ENCODE peak calls at places on chromosome 9, in six cellular contexts. One of them, this sample, is unnamed. For H3K36me3, the result is how much of the 10 kb centered on the place peaks cover.

GRCh38 chr9:90724112-90724511 is 77.5 kb upstream of the SYK start:
- DNase-seq in naive thymus-derived CD4-positive, alpha-beta T cell: no peak
- DNase-seq in PC-9: no peak
- DNase-seq in BE2C: no peak
- DNase-seq in cardiac muscle cell: no peak
- DNase-seq in transverse colon: no peak
- DNase-seq in this sample: no peak

GRCh38 chr9:12862596-12862995 is 87.8 kb downstream of the LURAP1L start:
- DNase-seq in naive thymus-derived CD4-positive, alpha-beta T cell: no peak
- DNase-seq in PC-9: no peak
- DNase-seq in BE2C: no peak
- DNase-seq in cardiac muscle cell: no peak
- DNase-seq in transverse colon: no peak
- DNase-seq in this sample: no peak

GRCh38 chr9:116868212-116868611 is 181.1 kb downstream of the TRIM32 start:
- DNase-seq in naive thymus-derived CD4-positive, alpha-beta T cell: no peak
- DNase-seq in PC-9: no peak
- DNase-seq in BE2C: no peak
- DNase-seq in cardiac muscle cell: no peak
- DNase-seq in transverse colon: no peak
- DNase-seq in this sample: no peak

GRCh38 chr9:120820095-120820494 is 22.6 kb downstream of the PSMD5 start:
- DNase-seq in naive thymus-derived CD4-positive, alpha-beta T cell: no peak
- DNase-seq in PC-9: no peak
- DNase-seq in BE2C: no peak
- DNase-seq in cardiac muscle cell: no peak
- DNase-seq in transverse colon: no peak
- DNase-seq in this sample: no peak

GRCh38 chr9:77649109-77649812 is 1.1 kb upstream of the GNA14 start:
- DNase-seq in naive thymus-derived CD4-positive, alpha-beta T cell: no peak
- DNase-seq in PC-9: no peak
- DNase-seq in BE2C: no peak
- DNase-seq in cardiac muscle cell: no peak
- DNase-seq in transverse colon: no peak
- DNase-seq in this sample: peak

GRCh38 chr9:69186841-69187611 is 12.9 kb downstream of the TJP2 start:
- DNase-seq in naive thymus-derived CD4-positive, alpha-beta T cell: no peak
- DNase-seq in PC-9: peak
- DNase-seq in BE2C: no peak
- DNase-seq in cardiac muscle cell: no peak
- DNase-seq in transverse colon: no peak
- DNase-seq in this sample: no peak

GRCh38 chr9:97987490-97987889 is 4.3 kb downstream of the ANP32B start:
- DNase-seq in naive thymus-derived CD4-positive, alpha-beta T cell: no peak
- DNase-seq in PC-9: no peak
- DNase-seq in BE2C: no peak
- DNase-seq in cardiac muscle cell: no peak
- DNase-seq in transverse colon: no peak
- DNase-seq in this sample: no peak

GRCh38 chr9:134648701-134649525 is 7.3 kb downstream of the COL5A1 start:
- DNase-seq in naive thymus-derived CD4-positive, alpha-beta T cell: no peak
- DNase-seq in PC-9: no peak
- DNase-seq in BE2C: no peak
- DNase-seq in cardiac muscle cell: no peak
- DNase-seq in transverse colon: no peak
- DNase-seq in this sample: no peak

GRCh38 chr9:124045076-124045829 is 33.7 kb downstream of the LHX2 start:
- DNase-seq in naive thymus-derived CD4-positive, alpha-beta T cell: no peak
- DNase-seq in PC-9: no peak
- DNase-seq in BE2C: peak
- DNase-seq in cardiac muscle cell: no peak
- DNase-seq in transverse colon: peak
- DNase-seq in this sample: peak

GRCh38 chr9:122179690-122180074 is 20.0 kb downstream of the MORN5 start:
- DNase-seq in naive thymus-derived CD4-positive, alpha-beta T cell: no peak
- DNase-seq in PC-9: no peak
- DNase-seq in BE2C: no peak
- DNase-seq in cardiac muscle cell: no peak
- DNase-seq in transverse colon: no peak
- DNase-seq in this sample: no peak

GRCh38 chr9:8349369-8349768 is 549.8 kb upstream of the DMAC1 start:
- DNase-seq in naive thymus-derived CD4-positive, alpha-beta T cell: no peak
- DNase-seq in PC-9: no peak
- DNase-seq in BE2C: no peak
- DNase-seq in cardiac muscle cell: peak
- DNase-seq in transverse colon: no peak
- DNase-seq in this sample: no peak

GRCh38 chr9:95055851-95056551 is 261.5 kb downstream of the FANCC start:
- DNase-seq in naive thymus-derived CD4-positive, alpha-beta T cell: no peak
- DNase-seq in PC-9: no peak
- DNase-seq in BE2C: peak
- DNase-seq in cardiac muscle cell: no peak
- DNase-seq in transverse colon: no peak
- DNase-seq in this sample: no peak

GRCh38 chr9:107483666-107484065 is 5.9 kb downstream of the KLF4 start:
- DNase-seq in naive thymus-derived CD4-positive, alpha-beta T cell: no peak
- DNase-seq in PC-9: no peak
- DNase-seq in BE2C: no peak
- DNase-seq in cardiac muscle cell: no peak
- DNase-seq in transverse colon: no peak
- DNase-seq in this sample: no peak

GRCh38 chr9:107487521-107488399 is 1.8 kb downstream of the KLF4 start:
- DNase-seq in naive thymus-derived CD4-positive, alpha-beta T cell: no peak
- DNase-seq in PC-9: peak
- DNase-seq in BE2C: peak
- DNase-seq in cardiac muscle cell: peak
- DNase-seq in transverse colon: peak
- DNase-seq in this sample: peak

GRCh38 chr9:107486674-107487520 is 2.7 kb downstream of the KLF4 start:
- DNase-seq in naive thymus-derived CD4-positive, alpha-beta T cell: no peak
- DNase-seq in PC-9: no peak
- DNase-seq in BE2C: no peak
- DNase-seq in cardiac muscle cell: no peak
- DNase-seq in transverse colon: peak
- DNase-seq in this sample: no peak

GRCh38 chr9:107484117-107484723 is 5.3 kb downstream of the KLF4 start:
- DNase-seq in naive thymus-derived CD4-positive, alpha-beta T cell: no peak
- DNase-seq in PC-9: peak
- DNase-seq in BE2C: peak
- DNase-seq in cardiac muscle cell: peak
- DNase-seq in transverse colon: peak
- DNase-seq in this sample: peak

GRCh38 chr9:107485451-107486043 is 4.0 kb downstream of the KLF4 start:
- DNase-seq in naive thymus-derived CD4-positive, alpha-beta T cell: no peak
- DNase-seq in PC-9: no peak
- DNase-seq in BE2C: no peak
- DNase-seq in cardiac muscle cell: no peak
- DNase-seq in transverse colon: no peak
- DNase-seq in this sample: no peak
- H3K4me3 ChIP-seq in naive thymus-derived CD4-positive, alpha-beta T cell: no peak
- H3K4me3 ChIP-seq in PC-9: peak
- H3K4me3 ChIP-seq in BE2C: no peak
- H3K4me3 ChIP-seq in cardiac muscle cell: no peak
- H3K4me3 ChIP-seq in transverse colon: peak
- H3K4me3 ChIP-seq in this sample: no peak

GRCh38 chr9:130604295-130604694 is 24.9 kb downstream of the FUBP3 start:
- DNase-seq in naive thymus-derived CD4-positive, alpha-beta T cell: no peak
- DNase-seq in PC-9: no peak
- DNase-seq in BE2C: no peak
- DNase-seq in cardiac muscle cell: no peak
- DNase-seq in transverse colon: no peak
- DNase-seq in this sample: no peak
- H3K36me3 ChIP-seq in naive thymus-derived CD4-positive, alpha-beta T cell: under half
- H3K36me3 ChIP-seq in PC-9: under half
- H3K36me3 ChIP-seq in BE2C: under half
- H3K36me3 ChIP-seq in cardiac muscle cell: under half
- H3K36me3 ChIP-seq in transverse colon: under half
- H3K36me3 ChIP-seq in this sample: under half

GRCh38 chr9:137221095-137221374 is 1.0 kb downstream of the RNF208 start:
- DNase-seq in naive thymus-derived CD4-positive, alpha-beta T cell: no peak
- DNase-seq in PC-9: no peak
- DNase-seq in BE2C: no peak
- DNase-seq in cardiac muscle cell: no peak
- DNase-seq in transverse colon: no peak
- DNase-seq in this sample: no peak
- H3K4me3 ChIP-seq in naive thymus-derived CD4-positive, alpha-beta T cell: no peak
- H3K4me3 ChIP-seq in PC-9: no peak
- H3K4me3 ChIP-seq in BE2C: no peak
- H3K4me3 ChIP-seq in cardiac muscle cell: no peak
- H3K4me3 ChIP-seq in transverse colon: no peak
- H3K4me3 ChIP-seq in this sample: no peak

DNA sequence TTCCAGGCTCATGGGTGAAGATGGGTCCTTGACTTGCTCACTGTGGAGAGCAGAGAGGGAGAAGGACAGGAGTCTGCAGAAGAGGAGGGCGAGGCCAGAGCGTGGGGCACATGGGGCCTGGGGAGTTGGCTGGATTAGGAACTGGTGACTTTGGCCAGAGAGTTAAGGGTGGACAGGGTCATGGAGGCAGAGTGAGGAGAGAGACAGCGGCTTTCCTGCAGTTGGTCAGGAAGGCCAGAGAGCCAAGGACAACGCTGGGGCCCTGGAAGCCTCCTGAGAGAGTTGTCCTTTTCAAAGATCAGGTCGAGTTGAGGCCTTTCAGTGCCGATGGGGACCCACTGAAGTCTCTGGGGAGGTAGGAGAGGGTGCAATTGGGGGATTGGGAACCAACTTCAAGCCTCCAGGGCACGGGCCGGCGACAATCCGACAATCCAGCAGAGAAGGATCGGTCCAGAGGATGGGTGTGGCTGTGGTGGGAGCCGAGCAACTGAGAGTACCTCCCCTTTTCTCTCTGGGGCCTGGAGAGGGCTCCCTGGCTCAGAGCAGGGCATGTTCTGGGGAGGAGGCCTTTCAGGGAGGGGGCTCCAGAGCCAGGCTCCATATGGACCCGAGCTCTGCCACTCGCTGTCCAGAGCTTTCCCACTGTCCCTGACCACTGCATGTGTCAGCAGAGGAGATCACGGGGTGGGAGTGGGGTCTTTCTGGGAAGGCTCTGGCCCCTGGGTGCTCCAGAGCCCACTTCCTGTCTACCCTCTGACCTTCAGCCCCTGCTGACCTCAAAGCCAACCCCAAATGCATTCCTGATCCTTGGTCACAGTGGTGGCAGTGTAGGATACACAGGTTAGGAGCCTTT is 7.5 kb upstream of the PHYHD1 start:
- DNase-seq in naive thymus-derived CD4-positive, alpha-beta T cell: no peak
- DNase-seq in PC-9: no peak
- DNase-seq in BE2C: no peak
- DNase-seq in cardiac muscle cell: no peak
- DNase-seq in transverse colon: no peak
- DNase-seq in this sample: peak
- H3K36me3 ChIP-seq in naive thymus-derived CD4-positive, alpha-beta T cell: under half
- H3K36me3 ChIP-seq in PC-9: under half
- H3K36me3 ChIP-seq in BE2C: under half
- H3K36me3 ChIP-seq in cardiac muscle cell: under half
- H3K36me3 ChIP-seq in transverse colon: under half
- H3K36me3 ChIP-seq in this sample: under half

DNA sequence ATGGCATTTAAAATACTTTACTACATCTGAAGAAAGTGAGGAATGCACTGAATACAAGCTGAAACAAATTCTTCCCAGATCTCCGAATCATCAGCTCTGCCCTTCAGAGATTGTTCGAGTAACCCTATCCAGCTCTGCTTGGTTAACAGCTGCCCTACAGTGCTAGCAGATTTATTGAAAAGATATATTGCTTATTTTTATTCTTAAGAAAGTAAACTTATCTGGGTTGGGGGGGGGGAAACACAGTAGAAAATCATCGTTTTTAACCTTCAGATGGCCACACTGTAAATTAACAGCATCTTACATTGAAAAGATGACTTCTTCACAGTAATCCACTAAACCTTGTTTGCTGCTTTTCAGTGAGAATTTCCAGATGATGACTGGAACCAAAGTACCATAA is 210.8 kb downstream of the NFIB start:
- DNase-seq in naive thymus-derived CD4-positive, alpha-beta T cell: no peak
- DNase-seq in PC-9: no peak
- DNase-seq in BE2C: no peak
- DNase-seq in cardiac muscle cell: no peak
- DNase-seq in transverse colon: no peak
- DNase-seq in this sample: no peak
- H3K4me3 ChIP-seq in naive thymus-derived CD4-positive, alpha-beta T cell: no peak
- H3K4me3 ChIP-seq in PC-9: no peak
- H3K4me3 ChIP-seq in BE2C: no peak
- H3K4me3 ChIP-seq in cardiac muscle cell: no peak
- H3K4me3 ChIP-seq in transverse colon: no peak
- H3K4me3 ChIP-seq in this sample: no peak

DNA sequence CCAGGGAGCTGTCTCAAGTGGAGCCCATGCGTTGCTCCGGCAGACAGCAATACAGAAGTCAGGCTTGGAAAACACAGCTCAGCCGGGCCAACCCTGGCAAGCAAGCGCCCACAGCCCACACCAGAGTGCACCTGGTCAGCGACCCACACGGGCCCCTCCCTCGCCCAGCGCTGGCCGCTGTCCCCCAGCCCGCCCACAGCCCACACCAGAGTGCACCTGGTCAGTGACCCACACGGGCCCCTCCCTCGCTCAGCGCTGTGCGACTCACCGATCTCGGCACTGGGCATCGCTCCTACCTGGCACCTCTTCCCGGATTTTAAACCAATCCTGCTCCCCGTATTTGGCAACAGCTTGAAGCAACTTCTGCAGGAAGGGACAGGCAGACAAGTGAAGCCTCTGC is 12.8 kb downstream of the SNAPC4 start:
- DNase-seq in naive thymus-derived CD4-positive, alpha-beta T cell: no peak
- DNase-seq in PC-9: no peak
- DNase-seq in BE2C: no peak
- DNase-seq in cardiac muscle cell: no peak
- DNase-seq in transverse colon: no peak
- DNase-seq in this sample: no peak
- H3K36me3 ChIP-seq in naive thymus-derived CD4-positive, alpha-beta T cell: under half
- H3K36me3 ChIP-seq in PC-9: under half
- H3K36me3 ChIP-seq in BE2C: half or more
- H3K36me3 ChIP-seq in cardiac muscle cell: under half
- H3K36me3 ChIP-seq in transverse colon: under half
- H3K36me3 ChIP-seq in this sample: under half

GRCh38 chr9:22033012-22033630 is 24.0 kb upstream of the CDKN2B start:
- DNase-seq in naive thymus-derived CD4-positive, alpha-beta T cell: no peak
- DNase-seq in PC-9: no peak
- DNase-seq in BE2C: no peak
- DNase-seq in cardiac muscle cell: no peak
- DNase-seq in transverse colon: no peak
- DNase-seq in this sample: no peak
- H3K4me3 ChIP-seq in naive thymus-derived CD4-positive, alpha-beta T cell: no peak
- H3K4me3 ChIP-seq in PC-9: no peak
- H3K4me3 ChIP-seq in BE2C: no peak
- H3K4me3 ChIP-seq in cardiac muscle cell: no peak
- H3K4me3 ChIP-seq in transverse colon: no peak
- H3K4me3 ChIP-seq in this sample: no peak